ENCODE peak calls at places on chromosome 2, in seven cellular contexts. E is H1, J is ovary, Y is heart right ventricle, N is NB4, G is cardiac fibroblast, Z is fibroblast of villous mesenchyme. H is an unnamed sample.

GRCh38 chr2:144432014-144432413 is 87.9 kb downstream of the ZEB2 start:
- DNase-seq in E (no peak), J (no peak), Z (no peak), G (no peak), Y (no peak), N (no peak), H (no peak)

GRCh38 chr2:175180701-175181103 is 808 bp downstream of the ATP5MC3 start:
- DNase-seq in N (peak), G (peak), E (no peak), Z (peak), J (peak), Y (peak), H (peak)

GRCh38 chr2:146990311-146990781 is 854.5 kb upstream of the ACVR2A start:
- DNase-seq in N (no peak), E (no peak), J (no peak), G (peak), Z (peak), Y (no peak), H (no peak)

GRCh38 chr2:78992451-78992806 is 33.1 kb upstream of the REG3G start:
- DNase-seq in N (peak), Y (no peak), Z (no peak), G (peak), J (no peak), E (peak), H (no peak)

GRCh38 chr2:104318001-104318555 is 535.8 kb upstream of the POU3F3 start:
- DNase-seq in J (no peak), Z (no peak), G (no peak), Y (no peak), N (no peak), E (no peak), H (no peak)

GRCh38 chr2:36458106-36458505 is 102.5 kb downstream of the CRIM1 start:
- DNase-seq in Y (no peak), N (no peak), E (no peak), G (no peak), Z (no peak), J (no peak), H (no peak)

GRCh38 chr2:41716497-41716896 is 331.3 kb upstream of the PKDCC start:
- DNase-seq in N (no peak), E (no peak), Z (no peak), G (no peak), Y (no peak), J (no peak), H (no peak)

GRCh38 chr2:208359632-208359986 is 47.0 kb upstream of the PTH2R start:
- DNase-seq in Y (peak), G (no peak), N (peak), Z (no peak), J (no peak), E (no peak), H (no peak)

GRCh38 chr2:47189635-47190034 is 34.5 kb upstream of the STPG4 start:
- DNase-seq in J (no peak), N (no peak), Y (no peak), E (no peak), Z (peak), G (peak), H (peak)

GRCh38 chr2:41475959-41476358 is 571.9 kb upstream of the PKDCC start:
- DNase-seq in E (no peak), J (no peak), Y (no peak), Z (no peak), G (no peak), N (no peak), H (no peak)

GRCh38 chr2:186309901-186310300 is 176.2 kb upstream of the ZC3H15 start:
- DNase-seq in G (peak), J (no peak), Z (peak), E (no peak), N (no peak), Y (peak), H (peak)

GRCh38 chr2:30351087-30351486 is 96.0 kb upstream of the LCLAT1 start:
- DNase-seq in G (peak), N (no peak), Z (no peak), J (no peak), E (no peak), Y (peak), H (no peak)

GRCh38 chr2:112048887-112049286 is 6.2 kb upstream of the TMEM87B start:
- DNase-seq in J (no peak), Z (peak), N (peak), G (peak), E (no peak), Y (peak), H (peak)

GRCh38 chr2:32627441-32627900 is 379 bp upstream of the TTC27 start:
- DNase-seq in Z (peak), N (no peak), E (peak), J (peak), G (peak), Y (peak), H (peak)

GRCh38 chr2:165794520-165794882 is 454 bp upstream of the GALNT3 start:
- DNase-seq in Y (peak), G (peak), N (peak), J (peak), Z (peak), E (no peak), H (peak)

GRCh38 chr2:177106212-177106611 is 106.4 kb upstream of the HNRNPA3 start:
- DNase-seq in G (no peak), Z (no peak), N (peak), J (no peak), E (no peak), Y (no peak), H (no peak)

GRCh38 chr2:176553685-176554106 is 284.5 kb downstream of the MTX2 start:
- DNase-seq in E (no peak), Z (peak), G (peak), N (peak), J (peak), Y (peak), H (peak)

GRCh38 chr2:36287363-36288275 is 68.0 kb upstream of the CRIM1 start:
- DNase-seq in G (peak), E (no peak), Z (peak), Y (no peak), N (no peak), J (no peak), H (no peak)

GRCh38 chr2:97706708-97707345 is 6.5 kb upstream of the ZAP70 start:
- DNase-seq in G (no peak), Z (no peak), E (no peak), J (peak), N (no peak), Y (no peak), H (no peak)

GRCh38 chr2:85729825-85730510 is 23.8 kb upstream of the ATOH8 start:
- DNase-seq in Z (no peak), E (no peak), G (no peak), Y (no peak), J (no peak), N (no peak), H (no peak)

GRCh38 chr2:238100821-238101771 is 956 bp downstream of the ESPNL start:
- DNase-seq in E (no peak), Y (no peak), G (no peak), N (no peak), J (no peak), Z (no peak), H (no peak)

GRCh38 chr2:119821266-119821665 is 61.5 kb downstream of the PTPN4 start:
- DNase-seq in G (no peak), N (no peak), J (no peak), Z (no peak), E (no peak), Y (no peak), H (no peak)

GRCh38 chr2:101300164-101300563 is 8.3 kb downstream of the RNF149 start:
- DNase-seq in Y (no peak), N (no peak), E (no peak), G (no peak), Z (no peak), J (no peak), H (no peak)

GRCh38 chr2:105287692-105288091 is 41.8 kb downstream of the TGFBRAP1 start:
- DNase-seq in E (no peak), J (no peak), Y (no peak), G (peak), N (peak), Z (peak), H (peak)

GRCh38 chr2:30240162-30240696 is 8.9 kb downstream of the LBH start:
- DNase-seq in Z (no peak), Y (no peak), N (no peak), G (no peak), J (no peak), E (no peak), H (no peak)

GRCh38 chr2:231605607-231606091 is 13.0 kb downstream of the TEX44 start:
- DNase-seq in Z (no peak), N (no peak), Y (peak), G (no peak), E (no peak), J (peak), H (no peak)
- H3K4me3 ChIP-seq in Z (no peak), N (peak), Y (no peak), G (no peak), E (no peak), J (no peak), H (no peak)

GRCh38 chr2:117737846-117738245 is 76.6 kb upstream of the DDX18 start:
- DNase-seq in E (no peak), Z (no peak), N (no peak), Y (no peak), J (no peak), G (no peak), H (no peak)
- TF ChIP-seq CTCF in E (no peak), Z (no peak), N (no peak), Y (no peak), J (no peak), G (no peak), H (no peak)

GRCh38 chr2:64787019-64787365 is 133.3 kb upstream of the SERTAD2 start:
- DNase-seq in N (no peak), J (no peak), G (no peak), E (no peak), Z (no peak), Y (no peak), H (no peak)

GRCh38 chr2:64789466-64790320 is 136.0 kb upstream of the SERTAD2 start:
- DNase-seq in E (no peak), Y (no peak), J (no peak), G (no peak), Z (no peak), N (no peak), H (no peak)

GRCh38 chr2:64786343-64787018 is 132.8 kb upstream of the SERTAD2 start:
- DNase-seq in J (no peak), Z (no peak), E (no peak), N (no peak), Y (no peak), G (no peak), H (no peak)

GRCh38 chr2:64785245-64785644 is 131.5 kb upstream of the SERTAD2 start:
- DNase-seq in N (no peak), Z (no peak), J (no peak), E (no peak), Y (no peak), G (no peak), H (no peak)

DNA sequence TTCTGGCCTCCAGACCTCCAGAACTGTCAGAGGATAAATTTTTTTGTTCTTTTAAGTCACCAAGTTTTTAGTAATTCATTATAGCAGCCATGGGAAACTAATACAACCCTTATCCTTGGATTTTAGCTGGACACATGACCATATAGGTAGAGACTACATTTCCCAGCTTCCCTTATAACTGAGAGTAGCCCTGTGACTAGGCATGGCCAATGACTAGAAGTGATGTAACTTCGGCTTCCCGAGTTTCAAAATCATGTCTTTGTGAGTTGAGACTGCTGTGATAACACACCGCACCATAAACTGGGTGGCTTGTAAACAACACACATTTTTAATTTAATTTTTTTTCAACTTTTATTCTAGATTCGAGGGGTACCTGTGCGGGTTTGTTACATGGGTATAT is 134.0 kb upstream of the SERTAD2 start:
- DNase-seq in Y (no peak), N (peak), Z (peak), E (no peak), G (no peak), J (no peak), H (peak)
- H3K4me3 ChIP-seq in Y (no peak), N (no peak), Z (no peak), E (no peak), G (no peak), J (no peak), H (no peak)

DNA sequence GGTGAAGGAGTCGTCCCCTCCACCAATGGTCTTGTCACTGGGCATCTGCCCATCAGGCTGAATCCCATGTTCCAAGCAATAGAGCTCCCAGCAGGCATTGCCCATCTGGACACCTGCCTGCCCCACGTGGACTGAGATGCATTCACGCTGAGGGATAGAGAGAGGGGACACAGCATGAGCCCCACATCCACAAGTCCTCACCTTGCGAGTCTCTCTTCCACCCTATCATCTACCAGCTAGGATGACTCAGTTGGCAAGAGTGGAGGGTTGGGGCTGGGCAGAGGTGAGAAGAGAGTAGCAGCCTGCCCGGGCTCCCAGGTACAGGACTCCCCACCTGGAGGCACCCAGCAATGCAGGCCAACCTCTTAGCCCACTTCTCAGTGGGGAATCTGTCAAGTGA is 959 bp upstream of the TUBA4B start:
- DNase-seq in E (no peak), N (no peak), Y (no peak), Z (no peak), G (no peak), J (no peak), H (no peak)
- TF ChIP-seq CTCF in E (no peak), N (no peak), Y (no peak), Z (no peak), G (no peak), J (no peak), H (no peak)

DNA sequence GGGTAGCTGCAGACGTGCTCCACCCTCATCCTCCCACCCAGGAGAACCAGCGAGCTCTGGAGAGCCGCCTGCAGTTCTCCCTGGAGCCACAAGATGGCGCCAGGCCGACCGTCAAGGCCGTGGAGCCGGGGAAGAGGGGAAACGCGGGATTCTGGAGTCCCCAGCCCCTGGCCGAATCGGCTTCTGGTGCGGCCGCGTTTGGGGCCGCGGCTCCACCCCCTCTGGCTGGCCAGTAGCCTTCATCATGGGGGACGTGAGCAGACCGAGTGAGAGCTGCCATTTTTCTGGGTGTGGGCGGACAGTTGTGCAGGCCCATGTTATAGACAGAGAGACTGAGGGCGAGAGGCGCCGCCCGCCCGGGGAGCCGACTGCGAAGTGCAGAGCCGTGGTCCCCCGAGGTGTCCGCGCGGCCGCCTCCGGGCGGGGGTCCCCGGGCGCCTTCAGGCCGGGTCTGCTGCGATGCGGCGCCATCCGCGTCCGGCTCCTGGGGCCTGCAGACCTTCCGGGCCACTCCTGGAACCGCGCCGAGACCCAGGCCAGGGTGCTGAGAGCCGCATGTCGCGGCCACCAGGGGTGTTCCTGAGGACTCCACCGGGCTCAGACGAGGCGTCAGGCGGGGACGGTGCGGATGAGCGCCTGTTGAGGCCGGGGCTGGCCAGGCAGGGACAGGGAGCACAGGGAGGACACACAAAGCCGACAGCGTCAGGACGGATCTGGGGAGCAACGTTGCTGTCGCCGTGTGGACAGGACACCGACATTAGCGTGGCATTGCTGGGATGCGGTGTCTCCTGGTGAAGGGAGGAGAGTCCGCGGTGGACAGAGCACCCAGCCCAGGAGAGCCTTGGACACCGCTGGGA is 418.2 kb upstream of the HS6ST1 start:
- DNase-seq in N (peak), Y (peak), E (peak), G (peak), Z (peak), J (peak), H (peak)
- H3K4me3 ChIP-seq in N (no peak), Y (peak), E (peak), G (no peak), Z (peak), J (no peak), H (peak)

GRCh38 chr2:223669453-223670225 is 67.5 kb upstream of the SCG2 start:
- DNase-seq in Z (peak), N (no peak), J (no peak), G (peak), E (no peak), Y (no peak), H (peak)

GRCh38 chr2:223674998-223675609 is 72.9 kb upstream of the SCG2 start:
- DNase-seq in E (no peak), Z (peak), J (no peak), G (peak), Y (no peak), N (peak), H (peak)
- TF ChIP-seq CTCF in E (no peak), Z (peak), J (no peak), G (peak), Y (peak), N (peak), H (peak)

GRCh38 chr2:127887452-127888219 is 1.9 kb upstream of the AMMECR1L start:
- DNase-seq in G (peak), N (no peak), E (no peak), Z (peak), Y (no peak), J (peak), H (no peak)
- H3K4me3 ChIP-seq in G (peak), N (peak), E (peak), Z (peak), Y (peak), J (peak), H (peak)

GRCh38 chr2:10722252-10722825 is 909 bp downstream of the ATP6V1C2 start:
- DNase-seq in E (no peak), N (no peak), Z (no peak), G (no peak), J (no peak), Y (no peak), H (no peak)
- TF ChIP-seq CTCF in E (no peak), N (no peak), Z (no peak), G (no peak), J (no peak), Y (no peak), H (no peak)

GRCh38 chr2:109612991-109613921 is 510 bp downstream of the SEPTIN10 start:
- DNase-seq in E (no peak), Y (peak), J (peak), Z (peak), N (peak), G (peak), H (peak)

GRCh38 chr2:109613922-109614714 is at the start of the genes SEPTIN10 and SOWAHC:
- DNase-seq in Z (peak), N (peak), E (peak), G (peak), Y (peak), J (peak), H (peak)

GRCh38 chr2:109614715-109615636 is 812 bp downstream of the SOWAHC start:
- DNase-seq in G (peak), Z (no peak), E (no peak), Y (peak), J (peak), N (no peak), H (no peak)

GRCh38 chr2:109615637-109616144 is 1.5 kb downstream of the SOWAHC start:
- DNase-seq in E (no peak), Y (no peak), G (no peak), Z (no peak), N (no peak), J (no peak), H (no peak)

GRCh38 chr2:109616184-109616583 is 2.0 kb downstream of the SOWAHC start:
- DNase-seq in Y (no peak), G (no peak), E (no peak), J (no peak), Z (no peak), N (no peak), H (no peak)
- H3K4me3 ChIP-seq in Y (no peak), G (peak), E (peak), J (no peak), Z (no peak), N (no peak), H (peak)